ENCODE peak calls at places on chromosomes 12 and 14, in seven cellular contexts. Y, C, F, X, P, G and T are unnamed samples.
A peak's percentile ranks its signal among the peaks of the same experiment; 100 is the strongest.

GRCh38 chr14:95834491-95834890 is 42.1 kb upstream of the TUNAR start:
- DNase-seq in F (no peak), X (no peak), Y (no peak), P (no peak), C (no peak), G (no peak), T (no peak)

GRCh38 chr14:91873476-91874265 is 6.3 kb upstream of the TC2N start:
- DNase-seq in F (peak; percentile 56), G (peak; percentile 53), X (no peak), C (peak; percentile 87), Y (peak; percentile 36), P (peak; percentile 90), T (no peak)

GRCh38 chr12:94208433-94208921 is 60.1 kb downstream of the PLXNC1 start:
- DNase-seq in Y (no peak), P (no peak), F (peak; percentile 52), G (no peak), X (no peak), C (no peak), T (no peak)

GRCh38 chr12:6752181-6752930 is 585 bp downstream of the MLF2 start:
- DNase-seq in P (peak; percentile 61), F (no peak), Y (peak; percentile 61), G (peak; percentile 17), C (no peak), X (no peak), T (no peak)

GRCh38 chr12:121769297-121769830 is 24.1 kb downstream of the RHOF start:
- DNase-seq in Y (no peak), F (no peak), P (no peak), C (no peak), X (no peak), G (no peak), T (no peak)

GRCh38 chr12:93442411-93443340 is 929 bp upstream of the UBE2N start:
- DNase-seq in G (peak; percentile 24), X (no peak), P (no peak), C (no peak), F (no peak), Y (no peak), T (no peak)

GRCh38 chr12:32881107-32881506 is 15.5 kb downstream of the PKP2 start:
- DNase-seq in F (no peak), X (no peak), G (no peak), C (no peak), Y (no peak), P (no peak), T (no peak)

GRCh38 chr14:62179367-62180018 is 417.3 kb downstream of the SNAPC1 start:
- DNase-seq in P (peak; percentile 65), Y (peak; percentile 95), C (peak; percentile 9), F (peak; percentile 26), G (peak; percentile 84), X (peak; percentile 49), T (no peak)

GRCh38 chr12:12560587-12561304 is 1.9 kb downstream of the DUSP16 start:
- DNase-seq in P (peak; percentile 84), C (peak; percentile 66), Y (peak; percentile 57), G (peak; percentile 79), X (peak; percentile 75), F (peak; percentile 52), T (no peak)

GRCh38 chr12:75236206-75236605 is 26.6 kb upstream of the KCNC2 start:
- DNase-seq in P (no peak), F (no peak), X (no peak), Y (no peak), C (no peak), G (peak; percentile 97), T (no peak)

GRCh38 chr12:96500686-96501085 is 11.3 kb downstream of the CFAP54 start:
- DNase-seq in C (no peak), G (peak; percentile 39), P (no peak), Y (peak; percentile 71), X (no peak), F (no peak), T (no peak)

GRCh38 chr12:114396153-114396868 is 9.6 kb downstream of the TBX5 start:
- DNase-seq in C (no peak), F (peak; percentile 8), G (no peak), Y (peak; percentile 66), P (no peak), X (no peak), T (no peak)

GRCh38 chr14:26444745-26445144 is 153.1 kb downstream of the NOVA1 start:
- DNase-seq in X (no peak), C (no peak), G (peak; percentile 52), P (no peak), Y (peak; percentile 32), F (no peak), T (no peak)

GRCh38 chr14:99598774-99599173 is 5.2 kb downstream of the CCDC85C start:
- DNase-seq in C (no peak), X (no peak), P (no peak), Y (no peak), G (no peak), F (no peak), T (no peak)

GRCh38 chr12:55797068-55797467 is 20.5 kb downstream of the SARNP start:
- DNase-seq in F (no peak), X (no peak), C (no peak), P (no peak), G (peak; percentile 47), Y (peak; percentile 71), T (no peak)

GRCh38 chr12:48970702-48971334 is 717 bp downstream of the WNT10B start:
- DNase-seq in X (no peak), C (no peak), P (no peak), F (no peak), Y (no peak), G (no peak), T (no peak)

GRCh38 chr12:121784460-121784859 is 9.0 kb downstream of the RHOF start:
- DNase-seq in C (no peak), G (peak; percentile 98), P (no peak), Y (peak; percentile 83), F (no peak), X (no peak), T (no peak)

GRCh38 chr12:49974231-49974675 is 1.5 kb downstream of the AQP6 start:
- DNase-seq in Y (peak; percentile 78), F (no peak), X (no peak), G (peak; percentile 38), P (peak; percentile 59), C (no peak), T (no peak)

GRCh38 chr14:48504921-48505320 is 829.5 kb upstream of the MDGA2 start:
- DNase-seq in G (no peak), X (no peak), F (no peak), C (no peak), P (no peak), Y (no peak), T (no peak)

GRCh38 chr12:2332266-2332665 is 279.5 kb downstream of the CACNA1C start:
- DNase-seq in P (no peak), X (no peak), C (no peak), F (no peak), Y (peak; percentile 82), G (no peak), T (no peak)

GRCh38 chr14:30525833-30526232 is 33.1 kb upstream of the G2E3 start:
- DNase-seq in G (peak; percentile 6), F (no peak), C (no peak), X (no peak), P (no peak), Y (peak; percentile 16), T (no peak)

GRCh38 chr14:36519431-36520321 is at the start of gene NKX2-1:
- DNase-seq in C (no peak), X (no peak), Y (no peak), G (no peak), P (no peak), F (peak; percentile 40), T (no peak)

GRCh38 chr12:110679201-110679600 is 9.7 kb downstream of the HVCN1 start:
- DNase-seq in F (no peak), P (no peak), G (no peak), C (no peak), Y (no peak), X (no peak), T (no peak)

GRCh38 chr14:37566811-37567371 is 28.2 kb downstream of the FOXA1 start:
- DNase-seq in F (no peak), P (no peak), G (peak; percentile 98), C (no peak), Y (no peak), X (no peak), T (no peak)

GRCh38 chr12:131371580-131372475 is 339.1 kb upstream of the SFSWAP start:
- DNase-seq in Y (no peak), G (no peak), F (no peak), C (no peak), X (no peak), P (no peak), T (peak; percentile 80)

GRCh38 chr12:6952860-6953416 is 1.8 kb downstream of the PTPN6 start:
- DNase-seq in G (no peak), C (no peak), P (no peak), Y (no peak), F (no peak), X (no peak), T (no peak)

GRCh38 chr14:77543637-77544334 is 45.2 kb upstream of the ISM2 start:
- DNase-seq in C (no peak), F (no peak), P (no peak), Y (no peak), G (no peak), X (no peak), T (no peak)

GRCh38 chr12:107386569-107386968 is 293.2 kb upstream of the CRY1 start:
- DNase-seq in C (no peak), X (no peak), F (no peak), P (no peak), G (no peak), Y (no peak), T (no peak)

GRCh38 chr14:104894331-104895206 is 29.5 kb downstream of the CEP170B start:
- DNase-seq in F (no peak), C (no peak), Y (no peak), X (no peak), P (no peak), G (no peak), T (no peak)

GRCh38 chr14:90114554-90114953 is 52.8 kb downstream of the KCNK13 start:
- DNase-seq in C (no peak), P (no peak), G (no peak), Y (no peak), X (no peak), F (no peak), T (no peak)
- TF ChIP-seq CTCF in C (no peak), P (no peak), G (peak; percentile 29), Y (no peak), X (peak; percentile 17), F (no peak), T (no peak)

GRCh38 chr14:52900731-52901130 is 50.1 kb downstream of the FERMT2 start:
- DNase-seq in P (no peak), Y (no peak), F (no peak), C (no peak), G (peak; percentile 74), X (no peak), T (no peak)
- TF ChIP-seq CTCF in P (no peak), Y (no peak), F (no peak), C (no peak), G (no peak), X (no peak), T (no peak)

GRCh38 chr12:23941780-23942179 is 7.7 kb downstream of the SOX5 start:
- DNase-seq in C (no peak), F (no peak), P (no peak), G (no peak), X (no peak), Y (no peak), T (no peak)
- TF ChIP-seq CTCF in C (no peak), F (no peak), P (no peak), G (no peak), X (no peak), Y (no peak), T (no peak)

GRCh38 chr12:14904854-14905253 is 19.2 kb upstream of the MGP start:
- DNase-seq in F (no peak), G (no peak), Y (no peak), C (no peak), P (no peak), X (no peak), T (no peak)
- TF ChIP-seq CTCF in F (no peak), G (no peak), Y (no peak), C (no peak), P (no peak), X (no peak), T (no peak)